ENCODE peak calls at places on chromosome 10, in nine cellular contexts. T is endothelial cell of umbilical vein, H is HCT116, P is upper lobe of left lung, I is Panc1, U is esophagus muscularis mucosa, C is GM12891, Z is HepG2, B is transverse colon. M is an unnamed sample.

GRCh38 chr10:18094793-18095192 is 45.4 kb upstream of the CACNB2 start:
- DNase-seq in H (no peak), Z (no peak), P (no peak), I (no peak), C (no peak), U (no peak), T (no peak), B (no peak), M (no peak)

GRCh38 chr10:131898061-131898460 is 2.7 kb upstream of the PPP2R2D start:
- DNase-seq in U (no peak), B (no peak), H (no peak), Z (no peak), P (no peak), I (no peak), C (no peak), T (no peak), M (no peak)

GRCh38 chr10:128979405-128979804 is 487.6 kb upstream of the MGMT start:
- DNase-seq in P (no peak), B (no peak), Z (no peak), C (no peak), I (no peak), T (no peak), U (no peak), H (no peak), M (no peak)

GRCh38 chr10:11631890-11632587 is 20.6 kb upstream of the USP6NL start:
- DNase-seq in U (no peak), C (no peak), T (no peak), I (no peak), P (no peak), H (no peak), B (peak), Z (no peak), M (no peak)

GRCh38 chr10:62113680-62114079 is 155.0 kb downstream of the RTKN2 start:
- DNase-seq in U (no peak), P (no peak), B (no peak), I (no peak), Z (no peak), C (no peak), H (no peak), T (no peak), M (no peak)

GRCh38 chr10:19638173-19638872 is 177.9 kb upstream of the PLXDC2 start:
- DNase-seq in P (no peak), C (no peak), B (no peak), T (no peak), U (no peak), Z (peak), I (no peak), H (no peak), M (no peak)

GRCh38 chr10:103616705-103617361 is 123.3 kb downstream of the NEURL1 start:
- DNase-seq in H (no peak), C (no peak), Z (no peak), B (peak), T (no peak), U (no peak), I (no peak), P (peak), M (no peak)

GRCh38 chr10:14953452-14954000 is 370 bp downstream of the DCLRE1C start:
- DNase-seq in T (peak), P (peak), U (peak), B (peak), I (no peak), Z (no peak), C (peak), H (peak), M (no peak)

GRCh38 chr10:123678376-123678775 is 12.2 kb downstream of the GPR26 start:
- DNase-seq in P (no peak), H (no peak), B (no peak), U (no peak), T (no peak), I (no peak), C (no peak), Z (no peak), M (no peak)

GRCh38 chr10:75956624-75957023 is 525.2 kb downstream of the LRMDA start:
- DNase-seq in C (no peak), P (no peak), T (no peak), H (peak), U (no peak), I (no peak), Z (no peak), B (no peak), M (no peak)

GRCh38 chr10:127298396-127298795 is 102.0 kb upstream of the INSYN2A start:
- DNase-seq in C (no peak), I (no peak), P (no peak), T (no peak), H (no peak), U (no peak), B (no peak), Z (no peak), M (no peak)

GRCh38 chr10:97981816-97982215 is 48.6 kb downstream of the CRTAC1 start:
- DNase-seq in U (no peak), T (no peak), H (no peak), Z (no peak), B (no peak), C (no peak), P (no peak), I (no peak), M (no peak)

GRCh38 chr10:6061056-6061455 is 1.1 kb downstream of the IL2RA start:
- DNase-seq in Z (no peak), I (no peak), U (no peak), T (no peak), B (no peak), H (no peak), C (no peak), P (no peak), M (no peak)

GRCh38 chr10:101939718-101940117 is 96.1 kb upstream of the KCNIP2 start:
- DNase-seq in U (no peak), B (no peak), P (no peak), H (no peak), C (no peak), I (no peak), Z (no peak), T (no peak), M (no peak)

GRCh38 chr10:31466313-31466712 is 147.3 kb downstream of the ZEB1 start:
- DNase-seq in U (no peak), B (no peak), Z (no peak), H (no peak), I (no peak), C (no peak), P (no peak), T (no peak), M (no peak)

GRCh38 chr10:103545771-103546281 is 52.3 kb downstream of the NEURL1 start:
- DNase-seq in Z (no peak), I (no peak), T (no peak), P (no peak), U (no peak), B (no peak), C (no peak), H (no peak), M (no peak)

GRCh38 chr10:1281402-1281782 is 225.2 kb downstream of the WDR37 start:
- DNase-seq in T (no peak), C (no peak), P (peak), B (no peak), H (no peak), U (no peak), Z (no peak), I (no peak), M (no peak)

GRCh38 chr10:15361131-15361530 is 10.0 kb downstream of the FAM171A1 start:
- DNase-seq in H (no peak), C (no peak), B (no peak), T (no peak), U (no peak), I (no peak), Z (no peak), P (no peak), M (no peak)

GRCh38 chr10:110641256-110641655 is 2.9 kb upstream of the RBM20 start:
- DNase-seq in Z (peak), U (no peak), B (peak), I (no peak), C (no peak), T (no peak), H (peak), P (no peak), M (no peak)

GRCh38 chr10:36048236-36048635 is 406.1 kb upstream of the FZD8 start:
- DNase-seq in I (no peak), P (no peak), B (no peak), C (no peak), Z (no peak), U (no peak), H (no peak), T (no peak), M (no peak)

GRCh38 chr10:27240891-27241639 is 468 bp upstream of the ACBD5 start:
- DNase-seq in U (no peak), Z (no peak), B (peak), T (peak), H (no peak), I (no peak), P (peak), C (no peak), M (no peak)

GRCh38 chr10:80536361-80536835 is 1.3 kb upstream of the SH2D4B start:
- DNase-seq in P (peak), I (no peak), C (no peak), U (no peak), Z (no peak), H (no peak), B (no peak), T (no peak), M (no peak)

DNA sequence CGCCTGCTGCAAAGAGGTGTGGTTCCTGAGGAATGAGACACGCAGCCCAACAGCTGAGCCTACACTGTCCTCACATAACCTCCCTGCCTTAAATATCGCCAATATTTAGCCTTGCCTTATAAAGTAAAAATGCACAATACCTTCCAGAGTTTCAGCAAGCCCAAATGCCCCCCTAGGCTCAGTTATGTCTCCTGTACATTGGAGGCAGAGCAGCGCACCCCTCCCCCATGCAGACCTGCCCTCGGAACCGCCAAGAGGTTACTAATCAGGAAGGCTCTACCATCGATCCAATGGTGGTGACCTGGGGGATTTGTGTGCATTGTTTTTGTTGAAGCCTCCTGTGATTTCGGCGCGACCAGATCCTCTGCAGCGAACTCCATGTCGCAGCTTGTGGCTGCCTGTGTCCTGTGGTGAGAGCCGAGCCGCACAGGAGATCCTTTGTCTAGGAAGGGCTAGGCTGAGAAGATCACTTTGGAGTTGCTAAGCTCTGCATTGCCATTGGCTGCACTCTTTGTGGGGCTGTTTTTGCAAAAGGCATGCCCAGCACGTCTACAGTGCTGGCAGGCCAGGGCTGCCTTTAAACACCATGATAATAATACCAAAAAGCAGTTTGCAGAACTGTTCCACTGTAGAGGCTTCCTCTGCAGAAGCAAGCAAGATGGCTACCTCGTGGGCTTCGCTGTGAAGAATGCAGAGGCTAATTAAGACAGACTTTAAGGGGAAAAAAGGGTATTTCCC is 40.1 kb downstream of the TET1 start:
- DNase-seq in B (peak), Z (peak), P (no peak), T (peak), I (peak), H (peak), U (no peak), C (peak), M (peak)
- TF ChIP-seq POLR2AphosphoS5 in B (no peak), Z (peak), P (no peak), T (no peak), I (no peak), H (peak), U (peak), C (no peak), M (peak)

GRCh38 chr10:91901784-91902677 is 7.3 kb downstream of the FGFBP3 start:
- DNase-seq in P (no peak), C (no peak), B (no peak), T (peak), Z (peak), I (peak), U (no peak), H (peak), M (no peak)
- TF ChIP-seq POLR2AphosphoS5 in P (no peak), C (no peak), B (no peak), T (peak), Z (no peak), I (peak), U (no peak), H (no peak), M (no peak)

GRCh38 chr10:112957589-112958202 is 7.6 kb downstream of the TCF7L2 start:
- DNase-seq in H (no peak), U (no peak), Z (no peak), P (no peak), B (no peak), T (no peak), C (no peak), I (no peak), M (no peak)

GRCh38 chr10:112956631-112957350 is 6.7 kb downstream of the TCF7L2 start:
- DNase-seq in U (no peak), T (peak), I (no peak), B (peak), C (no peak), P (no peak), Z (no peak), H (no peak), M (no peak)

GRCh38 chr10:112959207-112959838 is 9.3 kb downstream of the TCF7L2 start:
- DNase-seq in B (no peak), H (peak), Z (no peak), P (no peak), C (no peak), I (no peak), T (no peak), U (no peak), M (no peak)

GRCh38 chr10:112960151-112960681 is 10.2 kb downstream of the TCF7L2 start:
- DNase-seq in T (no peak), P (no peak), B (no peak), Z (no peak), C (no peak), U (no peak), H (no peak), I (no peak), M (no peak)

DNA sequence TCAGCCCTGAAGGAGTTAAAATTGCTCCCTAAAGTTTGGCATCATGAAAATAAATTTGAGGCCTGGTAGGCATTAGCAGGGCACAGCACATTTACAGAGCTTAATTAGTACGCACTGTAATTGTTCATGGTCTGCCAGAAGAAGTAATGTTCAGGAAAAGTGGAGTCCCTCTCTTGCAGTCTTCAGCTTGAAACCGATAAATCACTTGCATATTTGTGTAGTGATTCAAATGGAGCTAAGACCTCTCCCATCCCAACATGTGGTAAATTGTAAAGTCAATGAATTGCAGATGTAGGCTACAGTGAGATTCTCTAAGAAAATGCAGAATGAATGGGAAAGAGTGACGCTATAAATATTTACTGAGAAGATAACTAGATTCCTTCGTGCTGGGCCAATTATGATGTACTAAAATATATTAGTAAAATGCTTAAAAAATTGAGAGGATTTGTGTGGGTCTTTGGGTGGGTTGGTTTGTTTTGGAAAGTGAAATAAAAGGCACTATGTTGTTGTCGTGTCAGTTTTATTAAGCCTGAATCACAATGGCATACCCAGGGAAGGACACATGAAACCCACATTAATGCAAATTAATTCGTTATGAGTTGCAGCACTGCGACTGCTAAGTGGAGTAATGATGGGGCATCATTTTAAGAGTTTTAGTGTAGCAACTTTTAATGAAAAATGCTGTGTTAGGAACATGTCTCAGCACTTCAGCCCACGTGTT is 8.4 kb downstream of the TCF7L2 start:
- DNase-seq in I (no peak), B (no peak), H (no peak), Z (no peak), U (no peak), P (no peak), T (no peak), C (no peak), M (peak)
- TF ChIP-seq POLR2AphosphoS5 in I (peak), B (no peak), H (no peak), Z (no peak), U (no peak), P (no peak), T (no peak), C (no peak), M (no peak)

DNA sequence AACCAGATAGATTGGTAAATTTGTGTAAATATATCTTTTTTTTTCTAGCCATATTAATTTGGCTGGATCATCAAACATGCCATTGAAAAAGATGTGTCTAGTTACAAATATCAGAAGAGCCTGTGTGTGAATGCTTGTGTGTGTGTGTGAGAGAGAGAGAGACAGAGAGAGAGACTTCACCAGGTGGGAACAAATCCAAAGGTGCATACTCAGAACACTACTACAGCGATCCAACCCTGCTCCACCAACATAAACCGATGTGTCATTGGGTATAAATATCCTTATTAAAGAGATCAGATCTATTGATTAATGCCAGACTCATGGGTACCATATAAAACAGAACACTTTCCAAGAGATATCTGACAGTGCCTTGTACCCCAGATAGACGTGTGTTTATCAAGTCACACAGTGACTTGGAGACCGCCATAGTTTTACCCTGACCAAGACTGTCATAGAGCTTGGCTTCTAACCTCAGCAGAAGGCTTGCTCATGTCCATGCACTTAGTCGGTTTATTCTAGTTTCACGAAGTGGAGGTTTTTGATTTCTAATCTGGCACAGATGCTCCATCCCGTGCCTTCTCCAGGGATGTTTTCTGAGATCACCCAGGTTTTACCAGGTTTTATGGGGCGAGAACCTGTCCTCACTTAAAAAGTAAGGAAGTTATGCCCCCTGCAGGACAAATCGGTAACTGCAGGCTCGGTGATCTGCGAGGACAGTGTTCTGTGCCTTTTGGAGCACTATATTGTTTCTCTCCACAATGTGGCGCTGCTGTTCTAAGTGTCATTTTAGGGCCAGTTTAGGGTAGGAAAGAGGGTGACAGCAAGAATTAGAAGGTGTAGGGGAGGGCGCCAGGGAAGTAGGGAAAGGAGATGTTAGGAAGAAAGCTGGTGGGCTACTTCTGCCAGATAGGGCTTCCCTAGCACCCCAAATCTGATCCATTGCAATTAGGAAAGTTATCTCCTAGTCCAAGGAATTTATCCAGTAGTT is 29.3 kb upstream of the WNT8B start:
- DNase-seq in C (peak), I (peak), T (peak), H (peak), U (peak), P (no peak), B (peak), Z (peak), M (peak)
- TF ChIP-seq POLR2AphosphoS5 in C (no peak), I (no peak), T (no peak), H (no peak), U (no peak), P (no peak), B (no peak), Z (no peak), M (no peak)

DNA sequence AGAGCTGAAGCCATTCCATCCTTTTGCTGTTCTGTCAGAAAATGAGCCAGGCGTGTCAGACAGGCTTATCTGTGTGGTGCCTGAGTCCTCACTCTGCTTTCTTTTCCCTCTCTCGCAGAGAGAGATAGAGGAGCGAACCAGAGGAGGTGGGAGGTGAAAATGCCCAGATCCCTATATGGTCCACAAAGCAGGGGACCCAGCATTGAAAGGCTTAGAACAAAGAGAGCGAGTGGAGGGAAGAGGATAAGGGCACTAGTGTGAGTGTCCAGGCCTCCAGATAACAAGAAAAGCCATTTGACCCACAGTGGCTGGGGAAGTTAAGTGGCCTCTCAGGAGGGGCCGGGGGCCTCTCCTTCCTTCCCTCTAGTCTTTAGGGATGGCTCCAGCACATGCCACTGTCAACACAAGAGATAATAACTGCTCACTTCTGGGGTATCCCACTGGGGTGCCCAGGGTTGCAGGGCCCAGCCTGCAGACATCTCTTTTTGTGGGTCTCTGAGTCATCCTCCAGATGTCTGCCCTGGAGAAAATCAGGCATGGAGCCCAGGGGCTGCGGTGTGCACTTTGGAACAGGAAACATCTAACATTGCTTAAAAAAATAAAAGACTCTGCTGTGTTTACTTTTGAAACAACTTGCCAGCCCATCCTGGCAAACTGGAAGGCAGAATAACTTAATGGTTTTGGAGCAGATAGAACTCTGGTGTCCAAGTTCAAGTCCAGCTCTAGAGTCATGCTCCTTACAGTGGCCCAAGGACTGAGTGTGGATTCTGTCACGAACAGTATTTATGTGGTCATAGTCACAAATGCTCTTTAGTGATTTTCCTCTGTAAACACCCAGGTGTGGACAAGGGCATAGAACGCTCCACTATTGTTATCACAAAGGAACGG is 189.5 kb downstream of the CXCL12 start:
- DNase-seq in T (peak), I (no peak), H (no peak), U (peak), P (no peak), B (peak), C (no peak), Z (peak), M (no peak)
- TF ChIP-seq POLR2AphosphoS5 in T (no peak), I (no peak), H (no peak), U (no peak), P (no peak), B (no peak), C (no peak), Z (no peak), M (no peak)

M was measured in SK-N-MC.